ENCODE peak calls at places on chromosome 6, in ten cellular contexts. O is psoas muscle, C is BE2C, D is upper lobe of right lung, T is upper lobe of left lung, R is mammary epithelial cell, Q is cardiac muscle cell, U is AG04450, X is HepG2, H is cardiac fibroblast. L is an unnamed sample.

GRCh38 chr6:143684484-143684883 is 6.7 kb downstream of the PHACTR2 start:
- DNase-seq in H (no peak), U (no peak), C (no peak), X (no peak), D (no peak), T (no peak), R (no peak), O (no peak), Q (no peak), L (no peak)

GRCh38 chr6:76609160-76609559 is 536.7 kb upstream of the IMPG1 start:
- DNase-seq in H (no peak), T (peak), D (no peak), C (no peak), X (no peak), U (no peak), O (no peak), Q (no peak), R (no peak), L (no peak)

GRCh38 chr6:97925504-97925903 is 642.5 kb upstream of the MMS22L start:
- DNase-seq in T (no peak), D (no peak), U (no peak), O (no peak), X (no peak), R (no peak), C (no peak), Q (no peak), H (no peak), L (no peak)

GRCh38 chr6:78713564-78713963 is 153.8 kb upstream of the IRAK1BP1 start:
- DNase-seq in X (no peak), C (no peak), R (no peak), O (no peak), H (no peak), U (no peak), T (no peak), Q (no peak), D (no peak), L (no peak)

GRCh38 chr6:74931567-74931966 is 274.3 kb downstream of the COL12A1 start:
- DNase-seq in D (no peak), X (no peak), T (no peak), O (no peak), H (peak), U (peak), C (no peak), Q (no peak), R (peak), L (no peak)

GRCh38 chr6:94733066-94733465 is 844.3 kb upstream of the MANEA start:
- DNase-seq in R (no peak), X (no peak), O (no peak), C (no peak), T (no peak), Q (no peak), U (no peak), H (no peak), D (no peak), L (no peak)

GRCh38 chr6:6002005-6002808 is 4.5 kb downstream of the NRN1 start:
- DNase-seq in C (no peak), D (no peak), Q (peak), H (no peak), U (no peak), X (no peak), R (no peak), T (peak), O (no peak), L (no peak)

GRCh38 chr6:72322778-72323177 is 299.1 kb upstream of the KCNQ5 start:
- DNase-seq in T (no peak), O (no peak), U (no peak), C (no peak), X (no peak), D (no peak), Q (no peak), R (no peak), H (peak), L (no peak)

GRCh38 chr6:3806169-3806922 is 42.8 kb upstream of the FAM50B start:
- DNase-seq in R (no peak), X (peak), C (no peak), H (no peak), U (no peak), Q (no peak), T (peak), D (no peak), O (no peak), L (no peak)

GRCh38 chr6:53483423-53484353 is 61.2 kb downstream of the GCLC start:
- DNase-seq in X (peak), Q (peak), U (no peak), O (peak), D (no peak), C (peak), R (no peak), H (peak), T (no peak), L (no peak)

GRCh38 chr6:7311920-7312615 is 931 bp downstream of the SSR1 start:
- DNase-seq in R (peak), O (no peak), H (no peak), C (no peak), D (no peak), X (peak), T (no peak), U (no peak), Q (peak), L (no peak)

GRCh38 chr6:127119361-127120108 is 1.1 kb downstream of the RSPO3 start:
- DNase-seq in R (peak), T (peak), H (no peak), D (peak), Q (peak), O (peak), X (no peak), U (no peak), C (peak), L (peak)

GRCh38 chr6:168908166-168908565 is 345.5 kb downstream of the THBS2 start:
- DNase-seq in Q (no peak), X (no peak), D (no peak), T (no peak), O (no peak), U (no peak), C (no peak), R (peak), H (peak), L (no peak)

GRCh38 chr6:44556046-44556445 is 168.5 kb downstream of the CDC5L start:
- DNase-seq in C (peak), H (no peak), Q (no peak), O (no peak), X (no peak), R (no peak), T (no peak), D (no peak), U (no peak), L (no peak)

DNA sequence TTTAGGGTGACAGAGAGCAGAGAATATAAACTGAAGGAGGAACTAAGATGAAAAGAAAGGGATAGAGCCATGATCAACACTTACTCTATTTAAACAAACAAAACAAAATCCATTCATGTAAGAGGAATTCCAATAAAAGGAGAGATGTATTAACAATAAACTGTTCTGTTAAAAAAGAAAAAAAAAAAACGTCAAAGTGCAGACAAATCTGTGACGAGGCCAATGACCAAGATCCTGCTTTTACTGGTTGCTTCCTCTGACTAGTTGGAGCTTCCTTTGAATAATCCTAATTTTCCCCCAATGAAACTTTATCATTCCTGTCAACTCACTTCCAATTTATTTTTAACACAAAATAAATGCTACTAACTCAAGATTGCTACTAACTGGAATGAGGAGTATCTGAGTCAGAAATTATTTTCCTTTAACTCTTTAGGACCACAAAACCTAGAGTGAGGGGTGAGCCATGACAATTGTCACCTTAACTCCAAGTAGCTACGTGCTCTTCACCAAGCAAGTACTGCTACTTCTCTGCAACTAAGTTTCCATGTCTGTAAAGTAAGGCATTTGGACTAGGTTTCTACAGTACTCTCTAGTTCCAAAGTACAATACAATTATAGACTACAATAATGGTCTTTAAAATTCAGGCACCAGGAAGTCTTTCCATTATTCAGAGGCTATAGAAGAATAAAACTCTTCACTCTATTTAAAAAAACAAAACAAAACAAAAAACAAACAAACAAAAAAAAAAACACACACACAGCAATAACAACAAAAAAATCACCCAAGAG is 152.0 kb downstream of the PTPRK start:
- DNase-seq in D (no peak), R (no peak), C (no peak), O (no peak), X (no peak), H (no peak), U (no peak), Q (no peak), T (no peak), L (no peak)
- TF ChIP-seq CTCF in D (no peak), R (no peak), C (no peak), O (no peak), X (no peak), H (no peak), U (no peak), Q (no peak), T (no peak), L (no peak)

DNA sequence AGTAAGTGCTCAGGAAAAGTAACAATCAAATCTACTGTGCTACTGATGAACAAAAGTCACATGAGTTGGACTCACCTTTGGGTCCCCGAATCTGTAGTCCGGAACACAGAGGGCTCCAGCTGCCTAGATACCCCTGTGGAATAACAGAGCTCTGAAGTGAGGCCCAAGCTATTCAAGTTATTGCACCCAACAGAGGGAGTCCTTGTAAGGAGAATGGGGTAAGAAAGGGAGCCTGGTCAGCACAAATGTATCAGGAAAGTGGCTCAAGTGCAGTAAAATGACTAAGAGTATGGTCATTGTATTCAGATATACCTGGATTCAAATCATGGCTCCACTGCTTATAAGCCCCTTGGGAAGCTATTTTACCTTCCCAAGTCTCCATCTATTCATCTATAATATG is 20.9 kb downstream of the EDN1 start:
- DNase-seq in C (no peak), H (no peak), O (no peak), Q (no peak), R (peak), X (no peak), U (no peak), D (no peak), T (no peak), L (no peak)
- TF ChIP-seq CTCF in C (no peak), H (peak), O (no peak), Q (peak), R (peak), X (peak), U (peak), D (peak), T (peak), L (no peak)

GRCh38 chr6:52362443-52363221 is 681 bp downstream of the PAQR8 start:
- DNase-seq in Q (peak), X (no peak), H (peak), D (peak), U (no peak), O (peak), T (peak), R (peak), C (peak), L (peak)
- TF ChIP-seq CTCF in Q (no peak), X (peak), H (no peak), D (no peak), U (peak), O (no peak), T (no peak), R (no peak), C (no peak), L (no peak)

GRCh38 chr6:620166-620565 is 36.7 kb downstream of the HUS1B start:
- DNase-seq in T (peak), C (no peak), R (no peak), H (no peak), Q (no peak), U (no peak), O (no peak), D (no peak), X (no peak), L (no peak)

GRCh38 chr6:620950-621349 is 36.0 kb downstream of the HUS1B start:
- DNase-seq in R (no peak), U (no peak), C (no peak), H (no peak), O (no peak), Q (no peak), D (no peak), T (no peak), X (no peak), L (no peak)

GRCh38 chr6:621916-622315 is 35.0 kb downstream of the HUS1B start:
- DNase-seq in R (no peak), X (no peak), Q (no peak), U (no peak), C (no peak), D (no peak), O (no peak), H (no peak), T (no peak), L (no peak)

GRCh38 chr6:613981-614380 is 42.9 kb downstream of the HUS1B start:
- DNase-seq in T (no peak), H (no peak), O (no peak), U (no peak), Q (no peak), D (no peak), X (no peak), R (no peak), C (no peak), L (no peak)

GRCh38 chr6:617485-618100 is 39.3 kb downstream of the HUS1B start:
- DNase-seq in U (no peak), C (no peak), D (no peak), Q (no peak), R (no peak), H (no peak), T (no peak), X (no peak), O (peak), L (no peak)
- TF ChIP-seq CTCF in U (no peak), C (peak), D (no peak), Q (no peak), R (peak), H (no peak), T (no peak), X (peak), O (peak), L (no peak)

GRCh38 chr6:38367231-38367630 is 272.5 kb downstream of the BTBD9 start:
- DNase-seq in C (no peak), D (no peak), U (no peak), H (no peak), O (no peak), X (no peak), Q (no peak), T (no peak), R (no peak), L (no peak)

GRCh38 chr6:38364127-38364526 is 275.6 kb downstream of the BTBD9 start:
- DNase-seq in O (no peak), C (no peak), Q (no peak), U (no peak), X (no peak), R (no peak), H (no peak), D (no peak), T (no peak), L (no peak)

DNA sequence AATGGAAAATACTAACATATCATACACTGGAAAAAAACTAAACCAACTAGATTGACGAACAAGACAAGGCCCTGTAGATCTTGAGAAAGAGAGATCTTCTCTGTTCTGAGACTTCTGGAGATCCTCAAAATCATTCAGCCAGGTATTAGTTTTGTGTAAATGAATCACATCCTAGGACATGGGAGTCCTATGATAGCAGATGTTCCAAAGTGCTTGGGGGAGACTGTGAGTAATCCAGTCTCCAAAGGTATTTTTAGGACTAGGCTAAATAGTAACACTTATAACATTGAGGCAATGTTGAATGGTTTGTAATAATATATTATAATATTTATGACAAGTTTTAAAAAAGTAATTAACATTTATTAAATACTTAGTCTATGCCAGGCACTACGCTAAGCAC is 275.0 kb downstream of the BTBD9 start:
- DNase-seq in R (peak), O (no peak), Q (no peak), C (no peak), X (no peak), D (no peak), U (no peak), T (no peak), H (no peak), L (no peak)
- TF ChIP-seq CTCF in R (no peak), O (no peak), Q (no peak), C (no peak), X (no peak), D (no peak), U (no peak), T (no peak), H (no peak), L (no peak)